ENCODE peak calls at places on chromosomes 2 and 18, in ten cellular contexts. A is fibroblast of pulmonary artery, E is GM23248, R is colonic mucosa, K is HL-60, S is epithelial cell of esophagus, F is mammary epithelial cell, L is hepatocyte, P is iPS DF 6.9, M is K562. G is an unnamed sample.

GRCh38 chr18:9876867-9877654 is 8.7 kb upstream of the TXNDC2 start:
- DNase-seq in A (peak), E (peak), F (peak), P (no peak), R (no peak), K (peak), L (peak), M (peak), S (peak), G (peak)

GRCh38 chr18:4016391-4017049 is 438.6 kb downstream of the DLGAP1 start:
- DNase-seq in K (no peak), F (peak), E (peak), M (no peak), A (no peak), L (no peak), R (no peak), P (no peak), S (peak), G (no peak)

GRCh38 chr2:75168186-75168585 is 31.1 kb downstream of the TACR1 start:
- DNase-seq in S (no peak), M (no peak), A (no peak), K (no peak), L (no peak), P (no peak), E (no peak), R (no peak), F (no peak), G (no peak)

GRCh38 chr2:36380624-36381481 is 25.3 kb downstream of the CRIM1 start:
- DNase-seq in K (no peak), P (no peak), R (peak), E (no peak), L (peak), S (no peak), F (no peak), A (peak), M (no peak), G (peak)

GRCh38 chr18:59708988-59709387 is 11.8 kb upstream of the CCBE1 start:
- DNase-seq in S (no peak), L (no peak), R (no peak), P (no peak), E (no peak), M (no peak), A (no peak), K (no peak), F (no peak), G (no peak)

GRCh38 chr18:10145523-10145922 is 231.7 kb downstream of the VAPA start:
- DNase-seq in R (no peak), K (no peak), P (no peak), E (no peak), S (no peak), M (no peak), A (no peak), F (no peak), L (no peak), G (no peak)

GRCh38 chr2:172734711-172735645 is 667 bp upstream of the RAPGEF4 start:
- DNase-seq in R (no peak), E (peak), F (peak), P (no peak), L (no peak), S (peak), A (no peak), K (no peak), M (no peak), G (peak)

GRCh38 chr2:17636989-17637906 is 96.8 kb downstream of the VSNL1 start:
- DNase-seq in S (no peak), P (no peak), E (no peak), A (no peak), K (no peak), F (no peak), R (no peak), L (no peak), M (no peak), G (no peak)

GRCh38 chr2:233081232-233081730 is 21.1 kb downstream of the INPP5D start:
- DNase-seq in F (no peak), P (no peak), R (no peak), M (no peak), L (no peak), A (no peak), K (no peak), S (no peak), E (no peak), G (no peak)

GRCh38 chr2:217714268-217714643 is 288.5 kb downstream of the TNS1 start:
- DNase-seq in L (no peak), S (peak), R (no peak), F (peak), A (peak), M (no peak), P (no peak), K (no peak), E (peak), G (peak)

GRCh38 chr2:220347661-220348060 is 720.2 kb downstream of the SLC4A3 start:
- DNase-seq in M (no peak), K (no peak), A (no peak), R (no peak), F (no peak), P (no peak), S (no peak), E (no peak), L (no peak), G (no peak)

GRCh38 chr2:144704696-144705095 is 184.8 kb upstream of the ZEB2 start:
- DNase-seq in S (no peak), R (no peak), K (no peak), E (no peak), F (no peak), P (no peak), M (no peak), A (no peak), L (no peak), G (no peak)

GRCh38 chr2:242031481-242032019 is 162.0 kb downstream of the RTP5 start:
- DNase-seq in L (no peak), K (peak), E (peak), P (no peak), F (peak), A (peak), R (peak), S (peak), M (no peak), G (peak)

GRCh38 chr2:32750880-32751279 is 123.0 kb downstream of the TTC27 start:
- DNase-seq in R (no peak), L (no peak), P (no peak), M (no peak), F (peak), S (peak), A (no peak), E (no peak), K (no peak), G (peak)

GRCh38 chr2:30206461-30207430 is 24.6 kb upstream of the LBH start:
- DNase-seq in R (no peak), E (peak), F (no peak), L (no peak), P (no peak), M (no peak), S (no peak), K (no peak), A (no peak), G (no peak)

GRCh38 chr2:238155761-238156694 is 2.7 kb upstream of the ERFE start:
- DNase-seq in S (no peak), M (no peak), R (no peak), L (no peak), A (peak), K (no peak), F (no peak), E (no peak), P (no peak), G (peak)

GRCh38 chr2:173521450-173522192 is 166.9 kb downstream of the CDCA7 start:
- DNase-seq in E (no peak), P (no peak), S (peak), R (no peak), K (no peak), M (no peak), F (no peak), A (no peak), L (no peak), G (no peak)

GRCh38 chr2:21267232-21267835 is 143.6 kb downstream of the TDRD15 start:
- DNase-seq in R (no peak), L (no peak), E (no peak), K (no peak), F (no peak), P (no peak), M (no peak), A (no peak), S (no peak), G (no peak)

GRCh38 chr2:27261241-27261925 is 1.5 kb downstream of the SLC30A3 start:
- DNase-seq in L (no peak), A (no peak), F (no peak), K (no peak), P (no peak), S (no peak), R (no peak), M (no peak), E (no peak), G (no peak)
- H3K4me3 ChIP-seq in L (no peak), A (no peak), F (no peak), K (no peak), P (peak), S (no peak), R (no peak), M (no peak), E (no peak), G (no peak)

DNA sequence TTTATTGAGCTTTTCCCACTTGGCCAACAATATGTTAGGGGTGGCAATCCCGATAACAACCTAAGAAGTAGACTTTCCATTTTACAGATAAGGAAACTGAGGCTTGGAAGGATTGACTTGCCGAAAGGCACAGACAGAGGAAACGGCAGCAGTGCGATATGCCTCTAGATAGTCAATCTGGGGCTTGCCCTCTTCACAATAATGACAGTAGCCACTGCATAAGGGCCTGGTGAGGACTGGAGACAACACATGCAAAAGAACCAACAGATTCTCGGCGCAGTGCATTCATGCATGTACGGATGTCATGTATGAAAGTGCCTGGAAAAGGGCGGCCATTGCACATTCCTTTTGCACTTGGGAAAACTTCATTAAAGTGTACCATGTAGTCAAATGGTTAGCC is 811.2 kb downstream of the RNF144A start:
- DNase-seq in L (no peak), F (no peak), R (no peak), K (no peak), P (no peak), S (no peak), E (no peak), A (no peak), M (no peak), G (no peak)
- H3K4me3 ChIP-seq in L (no peak), F (no peak), R (no peak), K (no peak), P (no peak), S (no peak), E (no peak), A (no peak), M (no peak), G (no peak)

DNA sequence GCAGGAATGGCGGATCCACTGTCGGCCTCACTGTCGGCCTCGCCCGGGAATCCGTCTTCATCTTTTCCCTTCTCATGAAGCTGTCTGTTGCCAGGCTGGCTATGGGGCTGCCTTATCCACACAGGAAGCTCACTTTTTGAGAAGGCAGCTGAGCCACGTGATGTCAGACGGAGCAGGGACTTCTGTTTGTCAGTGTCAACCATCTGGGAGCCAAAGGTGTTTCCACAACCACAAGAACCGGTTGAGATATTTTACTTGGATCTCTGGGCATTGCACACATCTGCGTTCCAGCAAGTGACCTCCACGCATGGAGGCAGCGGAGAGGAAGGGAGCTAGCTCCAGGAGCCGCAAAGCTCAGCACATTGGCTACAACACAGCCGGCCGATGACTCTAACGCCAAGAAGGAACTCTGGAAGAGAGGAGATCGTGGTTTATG is 27.4 kb upstream of the TAF1B start:
- DNase-seq in F (no peak), L (no peak), K (no peak), P (no peak), M (no peak), E (no peak), S (no peak), R (no peak), A (no peak), G (no peak)
- H3K4me3 ChIP-seq in F (no peak), L (no peak), K (no peak), P (no peak), M (no peak), E (no peak), S (no peak), R (no peak), A (no peak), G (no peak)

GRCh38 chr2:196165016-196165415 is 6.4 kb downstream of the STK17B start:
- DNase-seq in E (no peak), F (no peak), R (no peak), M (no peak), S (no peak), L (no peak), K (no peak), A (no peak), P (no peak), G (no peak)
- H3K4me3 ChIP-seq in E (no peak), F (no peak), R (no peak), M (no peak), S (no peak), L (no peak), K (no peak), A (no peak), P (no peak), G (no peak)

DNA sequence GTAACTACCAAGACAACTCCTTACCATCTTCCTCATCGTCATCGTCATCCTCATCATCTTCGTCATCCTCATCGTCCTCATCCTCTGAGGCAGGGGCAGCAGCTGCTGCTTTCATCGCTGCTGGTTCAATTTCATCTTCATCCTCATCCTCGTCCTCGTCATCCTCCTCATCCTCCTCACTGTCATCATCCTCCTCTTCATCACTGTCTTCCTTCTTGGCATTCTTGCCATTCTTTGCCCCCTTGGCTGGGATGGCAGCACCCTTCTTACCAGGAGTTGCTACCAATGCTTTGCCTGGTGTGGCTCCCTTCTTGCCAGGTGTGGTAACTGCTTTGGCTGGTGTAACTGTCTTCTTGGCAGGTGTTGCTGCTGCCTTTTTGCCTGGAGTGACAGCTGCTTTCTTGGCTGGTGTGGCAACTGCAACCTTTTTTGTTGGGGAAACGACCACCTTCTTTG is 2.7 kb downstream of the NCL start:
- DNase-seq in E (no peak), M (no peak), S (no peak), R (no peak), L (no peak), A (no peak), P (no peak), F (no peak), K (no peak), G (no peak)
- H3K4me3 ChIP-seq in E (no peak), M (peak), S (no peak), R (no peak), L (no peak), A (no peak), P (no peak), F (no peak), K (peak), G (no peak)

GRCh38 chr2:69791045-69791444 is 38.4 kb upstream of the GMCL1 start:
- DNase-seq in F (no peak), P (no peak), A (peak), L (no peak), R (no peak), E (peak), M (no peak), K (no peak), S (no peak), G (peak)

GRCh38 chr2:69786105-69786504 is 43.4 kb upstream of the GMCL1 start:
- DNase-seq in M (no peak), R (no peak), F (no peak), S (no peak), L (no peak), K (no peak), A (no peak), P (no peak), E (no peak), G (no peak)

GRCh38 chr2:69789129-69789528 is 40.3 kb upstream of the GMCL1 start:
- DNase-seq in F (no peak), P (no peak), R (no peak), K (no peak), L (peak), M (no peak), E (peak), A (peak), S (no peak), G (peak)

GRCh38 chr2:69790601-69790959 is 38.9 kb upstream of the GMCL1 start:
- DNase-seq in S (no peak), R (no peak), K (no peak), A (no peak), F (no peak), E (no peak), M (no peak), L (no peak), P (no peak), G (no peak)

GRCh38 chr2:69789762-69790600 is 39.5 kb upstream of the GMCL1 start:
- DNase-seq in M (no peak), R (no peak), S (no peak), P (no peak), E (peak), K (no peak), L (no peak), F (no peak), A (peak), G (peak)
- H3K4me3 ChIP-seq in M (no peak), R (no peak), S (no peak), P (no peak), E (peak), K (no peak), L (no peak), F (no peak), A (no peak), G (no peak)

DNA sequence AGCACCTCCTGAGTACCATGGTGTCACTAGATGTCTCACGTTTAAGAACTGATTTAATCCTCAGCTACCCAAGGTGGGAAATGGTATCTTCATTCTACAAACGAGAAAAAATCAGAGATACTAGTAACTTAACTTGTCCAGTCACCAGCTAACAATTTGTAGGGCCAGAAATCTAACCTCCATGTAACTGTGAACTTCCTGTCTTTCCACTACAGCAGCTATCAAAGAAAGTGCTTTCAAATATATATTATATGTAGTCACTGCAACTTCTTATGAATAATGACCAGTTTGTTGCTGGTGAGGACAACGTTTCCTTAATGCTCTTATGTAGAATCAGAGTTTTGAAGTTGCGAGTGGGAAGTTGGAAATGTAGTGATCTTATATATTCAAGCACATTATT is 1.9 kb downstream of the REV1 start:
- DNase-seq in E (peak), R (no peak), L (no peak), S (no peak), A (no peak), K (no peak), M (no peak), P (no peak), F (no peak), G (no peak)
- H3K4me3 ChIP-seq in E (peak), R (no peak), L (no peak), S (no peak), A (no peak), K (no peak), M (no peak), P (no peak), F (peak), G (no peak)

GRCh38 chr18:35915056-35915455 is 57.4 kb upstream of the RMP24 start:
- DNase-seq in R (no peak), A (no peak), L (no peak), E (no peak), M (no peak), K (no peak), F (no peak), S (no peak), P (no peak), G (no peak)

GRCh38 chr18:35917043-35917442 is 55.4 kb upstream of the RMP24 start:
- DNase-seq in E (no peak), F (peak), A (no peak), K (no peak), P (no peak), L (no peak), R (no peak), M (no peak), S (peak), G (no peak)

GRCh38 chr18:35910327-35910726 is 62.2 kb upstream of the RMP24 start:
- DNase-seq in P (no peak), L (no peak), E (no peak), R (no peak), F (no peak), A (no peak), K (no peak), M (no peak), S (no peak), G (no peak)

GRCh38 chr18:35912332-35912731 is 60.1 kb upstream of the RMP24 start:
- DNase-seq in K (peak), L (no peak), S (no peak), M (no peak), P (no peak), F (no peak), A (no peak), E (no peak), R (no peak), G (no peak)
- H3K4me3 ChIP-seq in K (no peak), L (no peak), S (no peak), M (no peak), P (no peak), F (no peak), A (no peak), E (no peak), R (no peak), G (no peak)

GRCh38 chr18:54390838-54391237 is 33.1 kb downstream of the C18orf54 start:
- DNase-seq in E (no peak), A (no peak), P (no peak), L (no peak), M (no peak), R (no peak), K (no peak), F (no peak), S (no peak), G (no peak)

GRCh38 chr18:54389143-54389505 is 31.4 kb downstream of the C18orf54 start:
- DNase-seq in F (no peak), K (peak), S (peak), M (no peak), A (no peak), E (no peak), R (no peak), L (no peak), P (no peak), G (no peak)

GRCh38 chr18:54386043-54386442 is 28.3 kb downstream of the C18orf54 start:
- DNase-seq in K (no peak), R (no peak), S (no peak), A (no peak), M (no peak), E (no peak), F (no peak), L (peak), P (no peak), G (no peak)

GRCh38 chr18:54387631-54388030 is 29.9 kb downstream of the C18orf54 start:
- DNase-seq in A (no peak), P (no peak), F (no peak), S (peak), L (no peak), E (no peak), R (no peak), M (no peak), K (no peak), G (no peak)

DNA sequence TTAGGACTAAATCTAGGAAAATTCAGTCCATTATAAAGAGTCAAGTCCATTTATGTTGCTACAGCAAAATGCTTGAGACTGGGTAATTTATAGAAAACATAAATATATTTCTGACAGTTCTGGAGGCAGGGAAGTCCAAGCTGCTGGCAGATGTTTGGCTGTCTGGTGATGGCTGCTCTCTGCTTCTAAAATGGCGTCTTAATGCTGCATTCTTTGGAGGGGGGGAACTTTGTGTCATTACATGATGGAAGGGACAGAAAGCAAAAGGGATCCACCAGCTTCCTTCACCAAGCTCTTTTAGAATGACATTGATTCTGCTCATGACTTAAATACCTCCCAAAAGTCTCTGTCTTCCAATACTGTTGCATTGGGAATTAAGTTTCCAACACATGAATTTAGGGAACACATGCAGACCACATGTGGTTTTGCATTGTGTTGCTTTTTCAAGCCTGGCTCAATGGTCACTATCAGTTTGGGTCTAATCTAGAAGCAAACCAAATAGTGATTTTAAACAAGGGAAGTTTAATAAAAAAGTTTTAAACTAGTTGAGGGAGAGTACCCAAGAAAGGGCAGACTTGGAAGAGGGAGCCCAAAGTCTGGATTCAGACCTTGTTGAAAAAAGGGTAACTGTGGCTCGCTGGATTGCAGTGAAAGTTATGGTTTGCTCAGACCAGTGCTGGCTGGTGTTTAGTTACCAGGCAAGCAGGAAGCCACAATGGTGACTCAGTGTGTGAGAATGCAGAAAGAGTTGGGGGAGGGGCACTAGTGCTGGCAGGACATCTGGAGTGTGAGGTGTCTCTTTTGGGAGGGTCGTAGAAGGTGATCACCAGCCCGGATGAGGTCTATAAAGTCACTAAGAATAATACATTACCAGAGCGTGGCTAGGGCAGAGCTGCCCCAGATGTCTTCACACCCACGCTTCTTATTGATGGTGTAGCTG is 30.8 kb downstream of the C18orf54 start:
- DNase-seq in M (peak), S (peak), F (peak), E (peak), R (peak), P (peak), A (peak), L (peak), K (peak), G (peak)
- H3K4me3 ChIP-seq in M (no peak), S (no peak), F (peak), E (peak), R (no peak), P (no peak), A (no peak), L (no peak), K (no peak), G (no peak)

G was measured in cardiac fibroblast.